ENCODE peak calls at places on chromosomes 16 and 17, in ten cellular contexts. D is cardiac muscle cell; W is HL-60; E is activated T-cell treated with anti-CD3 and anti-CD28 coated beads, Interleukin-2, amount 50 U/mL, for 4 hours; B is M059J; M is EL; O is T-helper 2 cell; C is SIG-M5; G is RPMI8226; N is SK-N-DZ. A is an unnamed sample.

GRCh38 chr17:1351967-1352366 is 48.1 kb downstream of the YWHAE start:
- DNase-seq in D (no peak), W (no peak), E (no peak), B (no peak), M (no peak), O (no peak), C (no peak), G (no peak), N (no peak), A (no peak)

GRCh38 chr17:71937914-71938313 is 182.9 kb upstream of the SOX9 start:
- DNase-seq in D (no peak), W (no peak), E (no peak), B (peak), M (no peak), O (no peak), C (no peak), G (no peak), N (no peak), A (no peak)

GRCh38 chr17:48024149-48025039 is 13.2 kb downstream of the COPZ2 start:
- DNase-seq in D (peak), W (peak), E (peak), B (peak), M (peak), O (peak), C (no peak), G (peak), N (peak), A (peak)

GRCh38 chr16:46918905-46919792 is 35.0 kb downstream of the GPT2 start:
- DNase-seq in D (no peak), W (no peak), E (no peak), B (no peak), M (no peak), O (no peak), C (no peak), G (no peak), N (peak), A (no peak)

GRCh38 chr17:35345926-35346771 is 27.3 kb downstream of the SLFN11 start:
- DNase-seq in D (peak), W (peak), E (no peak), B (peak), M (peak), O (peak), C (peak), G (no peak), N (no peak), A (no peak)

GRCh38 chr17:19250421-19251141 is 13.4 kb downstream of the EPN2 start:
- DNase-seq in D (no peak), W (no peak), E (no peak), B (no peak), M (no peak), O (no peak), C (no peak), G (no peak), N (no peak), A (peak)

GRCh38 chr17:46942441-46943217 is 19.7 kb downstream of the GOSR2 start:
- DNase-seq in D (peak), W (peak), E (peak), B (peak), M (peak), O (peak), C (no peak), G (peak), N (peak), A (peak)

GRCh38 chr17:48051278-48051677 is 3.1 kb downstream of the NFE2L1 start:
- DNase-seq in D (no peak), W (no peak), E (no peak), B (no peak), M (no peak), O (no peak), C (no peak), G (no peak), N (no peak), A (no peak)

GRCh38 chr16:19765860-19766553 is 47.9 kb downstream of the IQCK start:
- DNase-seq in D (no peak), W (peak), E (no peak), B (no peak), M (no peak), O (no peak), C (no peak), G (no peak), N (no peak), A (no peak)

GRCh38 chr17:64780096-64781012 is 118.2 kb upstream of the SMURF2 start:
- DNase-seq in D (peak), W (no peak), E (peak), B (no peak), M (peak), O (peak), C (no peak), G (no peak), N (no peak), A (peak)